ENCODE peak calls at places on chromosomes 7 and 10, in four cellular contexts. Y is BJ, S is transverse colon, M is right lobe of liver. F is an unnamed sample.

GRCh38 chr10:77823811-77824542 is 102.6 kb downstream of the DLG5 start:
- DNase-seq in S (no peak), M (no peak), Y (no peak), F (peak; percentile 42)

GRCh38 chr10:77586719-77587423 is 50.7 kb downstream of the KCNMA1 start:
- DNase-seq in S (peak; percentile 57), M (peak; percentile 71), Y (peak; percentile 77), F (no peak)

GRCh38 chr7:23043441-23043840 is 29.5 kb upstream of the HYCC1 start:
- DNase-seq in Y (no peak), M (no peak), S (no peak), F (no peak)

GRCh38 chr7:99404235-99404976 is 4.0 kb downstream of the PDAP1 start:
- DNase-seq in M (no peak), S (no peak), Y (no peak), F (no peak)

GRCh38 chr7:29287366-29287765 is 92.8 kb downstream of the CHN2 start:
- DNase-seq in Y (no peak), S (no peak), M (no peak), F (peak; percentile 72)

GRCh38 chr10:84783386-84783785 is 455.0 kb downstream of the CCSER2 start:
- DNase-seq in S (no peak), Y (no peak), M (no peak), F (no peak)

GRCh38 chr10:97000487-97001182 is 168.5 kb downstream of the LCOR start:
- DNase-seq in S (no peak), M (peak; percentile 82), Y (no peak), F (no peak)

GRCh38 chr7:77346441-77346840 is 69.7 kb downstream of the GSAP start:
- DNase-seq in Y (no peak), M (no peak), S (no peak), F (no peak)

GRCh38 chr7:98870071-98870651 is 347 bp upstream of the TMEM130 start:
- DNase-seq in S (peak; percentile 26), Y (no peak), M (peak; percentile 49), F (no peak)

GRCh38 chr10:132591166-132591971 is 53.8 kb downstream of the INPP5A start:
- DNase-seq in S (peak; percentile 71), M (peak; percentile 86), Y (no peak), F (no peak)

GRCh38 chr7:136062625-136063336 is 85.6 kb upstream of the MTPN start:
- DNase-seq in M (no peak), Y (no peak), S (no peak), F (no peak)

GRCh38 chr10:44715081-44715480 is 196.1 kb upstream of the TMEM72 start:
- DNase-seq in Y (peak; percentile 69), S (no peak), M (no peak), F (no peak)

GRCh38 chr10:75250934-75251333 is 15.2 kb upstream of the COMTD1 start:
- DNase-seq in M (no peak), S (peak; percentile 29), Y (no peak), F (no peak)

GRCh38 chr7:27187158-27187701 is 2.2 kb upstream of the HOXA11 start:
- DNase-seq in Y (peak; percentile 37), M (no peak), S (no peak), F (no peak)

GRCh38 chr7:140810830-140811556 is 113.7 kb downstream of the BRAF start:
- DNase-seq in M (no peak), S (peak; percentile 50), Y (peak; percentile 5), F (peak; percentile 29)

GRCh38 chr7:120014920-120015465 is 258.0 kb upstream of the KCND2 start:
- DNase-seq in M (no peak), Y (no peak), S (no peak), F (no peak)

GRCh38 chr10:17851611-17852010 is 42.5 kb downstream of the MRC1 start:
- DNase-seq in S (peak; percentile 43), Y (no peak), M (no peak), F (no peak)

GRCh38 chr10:131797626-131798025 is 103.2 kb upstream of the PPP2R2D start:
- DNase-seq in Y (no peak), M (no peak), S (no peak), F (no peak)

DNA sequence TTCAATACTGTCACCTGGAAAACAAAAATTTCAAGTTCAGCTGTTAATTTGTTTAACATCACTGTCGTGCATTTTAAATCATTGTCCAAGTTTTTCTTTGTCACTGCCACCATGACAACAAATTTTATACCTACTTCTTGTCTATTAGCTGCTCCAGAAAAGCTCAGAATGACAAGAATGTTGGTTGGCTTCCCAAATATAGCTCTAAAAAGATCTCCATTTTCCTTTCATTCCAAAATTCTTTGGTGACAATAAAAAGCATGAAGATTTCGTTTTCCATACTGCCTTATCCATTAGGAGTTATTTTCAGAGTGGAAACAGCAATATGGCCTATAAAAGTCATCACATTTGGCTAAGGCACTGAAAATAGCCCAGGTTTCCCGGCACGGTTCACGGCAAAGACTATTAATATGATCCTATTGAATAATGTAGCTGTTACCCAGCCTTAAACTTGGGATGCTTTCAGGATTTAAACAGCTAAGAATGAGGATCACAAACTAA is 2.8 kb downstream of the CTTNBP2 start:
- DNase-seq in S (no peak), M (no peak), Y (no peak), F (no peak)
- H3K4me3 ChIP-seq in S (no peak overlapping the region), M (no peak overlapping the region), Y (no peak overlapping the region), F (no peak overlapping the region)

DNA sequence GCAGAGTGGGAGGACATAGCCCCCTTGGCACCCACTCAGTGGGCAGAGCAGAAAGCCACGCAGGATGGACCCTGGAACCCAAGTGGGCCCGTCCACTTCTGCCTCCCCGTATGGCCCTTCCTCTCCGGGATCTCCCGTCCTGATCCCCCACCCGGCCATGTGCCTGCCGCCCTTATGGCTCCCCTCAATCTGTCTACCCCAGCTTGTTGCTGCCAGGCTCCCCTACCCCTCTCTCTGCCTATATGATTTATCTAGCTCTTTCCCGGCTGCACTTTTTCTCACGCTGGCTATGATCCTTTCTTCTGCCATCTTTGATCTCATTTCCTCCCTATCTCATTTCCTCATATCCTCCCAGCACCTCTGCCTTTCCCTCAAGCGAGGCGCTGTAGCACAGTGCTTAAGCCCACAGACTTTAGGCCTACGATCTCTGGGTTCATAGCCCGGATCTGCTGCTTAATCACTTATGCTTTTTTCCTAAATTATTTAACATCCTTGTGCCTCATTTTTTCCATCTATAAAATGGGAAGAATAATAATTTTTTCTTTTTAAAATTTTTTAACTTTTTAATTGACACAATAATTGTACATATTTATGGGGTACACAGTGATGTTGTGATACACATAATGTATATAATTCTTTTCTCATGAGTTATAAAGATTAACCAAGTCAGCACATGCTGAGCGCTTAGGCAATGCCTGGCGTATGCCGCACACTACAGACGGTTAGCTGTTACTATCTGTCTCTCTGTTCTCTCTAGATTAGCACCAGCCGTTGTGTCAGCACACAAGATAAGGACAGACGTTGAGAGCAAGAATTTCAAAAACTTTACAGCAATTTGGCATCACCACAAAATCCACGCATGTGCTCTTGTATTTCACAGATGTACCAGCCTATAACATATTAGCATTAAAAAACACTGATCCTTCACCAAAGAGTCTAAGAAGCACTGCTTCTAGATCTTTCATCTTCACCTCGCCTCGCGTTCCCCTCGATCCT is 18.1 kb downstream of the KCNH2 start:
- DNase-seq in Y (no peak), S (no peak), M (no peak), F (no peak)
- TF ChIP-seq CTCF in Y (no peak), S (no peak), M (no peak), F (no peak)

GRCh38 chr7:95394370-95394769 is 1.8 kb downstream of the PON3 start:
- DNase-seq in M (no peak), Y (no peak), S (no peak), F (no peak)

GRCh38 chr7:95398155-95398940 is 2.2 kb upstream of the PON3 start:
- DNase-seq in S (no peak), M (no peak), Y (no peak), F (no peak)

GRCh38 chr7:95397381-95397780 is 1.2 kb upstream of the PON3 start:
- DNase-seq in M (no peak), S (no peak), Y (no peak), F (no peak)

GRCh38 chr7:95395755-95396135 is 430 bp downstream of the PON3 start:
- DNase-seq in M (no peak), Y (no peak), S (no peak), F (no peak)

DNA sequence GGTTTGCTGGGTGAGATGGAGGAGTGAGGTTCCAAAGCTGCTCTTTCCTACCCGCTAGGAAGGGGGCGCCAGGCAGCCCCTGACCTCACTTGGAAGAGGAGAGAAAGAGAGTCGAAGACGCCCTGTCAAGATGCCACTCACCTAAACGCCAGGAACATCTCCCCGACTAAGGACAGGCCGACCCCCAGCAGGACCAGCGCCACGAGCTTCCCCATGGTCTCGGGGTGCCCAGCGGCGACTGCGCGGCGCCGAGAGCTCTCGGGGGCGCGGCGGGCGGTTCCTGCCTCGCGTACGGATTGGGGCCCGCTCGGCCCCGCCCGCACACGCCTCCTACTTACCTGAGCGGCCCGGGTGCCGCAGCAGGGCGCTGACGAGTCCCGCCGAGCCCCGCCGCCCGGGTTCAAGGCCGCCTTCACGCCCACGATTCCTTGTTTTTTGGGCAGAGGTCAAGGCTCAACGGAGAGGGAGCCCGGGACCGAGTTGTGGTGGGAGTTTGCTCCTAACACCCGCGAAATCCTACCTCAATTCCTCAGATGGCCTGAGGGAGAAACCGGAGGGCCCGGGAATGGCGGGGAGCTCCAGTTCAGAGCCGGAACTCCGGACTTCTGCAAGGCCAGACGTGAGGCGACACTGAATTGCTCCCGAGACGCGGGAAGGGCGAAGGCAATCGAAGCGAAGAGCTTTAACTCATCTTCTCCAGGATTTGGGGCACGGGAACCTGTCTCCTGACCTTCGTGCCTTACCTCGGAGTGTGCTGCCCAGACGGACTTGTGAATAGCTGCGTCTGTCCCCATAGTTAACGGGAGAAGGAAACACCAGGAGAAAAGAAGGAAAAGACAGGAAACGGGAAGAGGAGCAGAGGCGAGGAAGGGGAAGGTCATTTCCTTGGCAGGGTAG is at the start of gene PON3:
- DNase-seq in M (peak; percentile 88), Y (no peak), S (peak; percentile 48), F (no peak)
- H3K4me3 ChIP-seq in M (peak within 1 kb of the TSS; percentile 73), Y (peak within 1 kb of the TSS; percentile 15), S (peak within 1 kb of the TSS; percentile 36), F (no peak within 1 kb of the TSS)

GRCh38 chr10:128938488-128938887 is 528.6 kb upstream of the MGMT start:
- DNase-seq in Y (no peak), M (no peak), S (no peak), F (no peak)
- TF ChIP-seq CTCF in Y (no peak), M (no peak), S (no peak), F (no peak)